ENCODE peak calls at places on chromosomes 1 and 21, in five cellular contexts. O, V, U, X and R are unnamed samples. For H3K9me3, the result is how much of the 10 kb centered on the place peaks cover.

GRCh38 chr1:165073402-165074007 is 283.0 kb downstream of the LMX1A start:
- DNase-seq in U (peak), V (no peak), O (no peak), X (peak), R (no peak)

GRCh38 chr1:222923506-222923905 is 108.7 kb downstream of the DISP1 start:
- DNase-seq in O (no peak), V (no peak), U (no peak), X (no peak), R (no peak)

GRCh38 chr1:113041569-113042335 is 31.2 kb upstream of the LRIG2 start:
- DNase-seq in V (no peak), O (no peak), X (no peak), U (no peak), R (no peak)

GRCh38 chr1:101797722-101798121 is 199.0 kb downstream of the OLFM3 start:
- DNase-seq in O (no peak), V (no peak), U (no peak), X (no peak), R (no peak)

GRCh38 chr1:150568567-150568966 is 10.8 kb downstream of the MCL1 start:
- DNase-seq in X (no peak), U (peak), V (no peak), O (no peak), R (no peak)

GRCh38 chr21:36700961-36701911 is 2.3 kb downstream of the SIM2 start:
- DNase-seq in O (no peak), V (no peak), X (no peak), U (no peak), R (no peak)

GRCh38 chr1:29830383-29830782 is 594.1 kb downstream of the PTPRU start:
- DNase-seq in V (peak), X (no peak), U (no peak), O (no peak), R (no peak)

GRCh38 chr1:162719678-162720077 is 70.8 kb upstream of the HSD17B7 start:
- DNase-seq in V (no peak), U (no peak), X (no peak), O (no peak), R (no peak)

GRCh38 chr1:226135059-226135651 is 51.4 kb downstream of the ACBD3 start:
- DNase-seq in V (peak), O (peak), X (no peak), U (no peak), R (peak)

GRCh38 chr1:205793959-205794730 is 18.9 kb downstream of the SLC41A1 start:
- DNase-seq in O (no peak), X (no peak), V (no peak), U (no peak), R (no peak)

GRCh38 chr1:113390871-113391642 is 742 bp downstream of the MAGI3 start:
- DNase-seq in V (peak), X (no peak), U (peak), O (peak), R (peak)

GRCh38 chr21:45735259-45736000 is 91.9 kb downstream of the PCBP3 start:
- DNase-seq in X (no peak), V (no peak), O (no peak), U (no peak), R (no peak)

GRCh38 chr1:181092056-181092455 is 3.6 kb downstream of the IER5 start:
- DNase-seq in U (no peak), O (no peak), V (no peak), X (no peak), R (no peak)

GRCh38 chr1:44313265-44313918 is 41.7 kb downstream of the ERI3 start:
- DNase-seq in O (no peak), X (no peak), U (no peak), V (no peak), R (no peak)

GRCh38 chr1:42576935-42577334 is 81.3 kb upstream of the PPIH start:
- DNase-seq in U (no peak), O (no peak), X (no peak), V (no peak), R (no peak)

GRCh38 chr1:185491604-185492003 is 174.6 kb upstream of the IVNS1ABP start:
- DNase-seq in X (no peak), O (no peak), V (no peak), U (no peak), R (no peak)

GRCh38 chr1:229131243-229132105 is 139.4 kb upstream of the RAB4A start:
- DNase-seq in O (no peak), V (no peak), U (no peak), X (no peak), R (no peak)

GRCh38 chr1:198179556-198179981 is 22.8 kb downstream of the NEK7 start:
- DNase-seq in O (no peak), U (no peak), V (no peak), X (no peak), R (no peak)

GRCh38 chr1:50593515-50593914 is 170.3 kb upstream of the DMRTA2 start:
- DNase-seq in O (no peak), X (no peak), V (no peak), U (no peak), R (no peak)

GRCh38 chr21:16211339-16212303 is 481.8 kb downstream of the USP25 start:
- DNase-seq in U (no peak), O (no peak), V (no peak), X (no peak), R (no peak)

GRCh38 chr1:95041491-95042165 is 31.1 kb downstream of the ALG14 start:
- DNase-seq in X (peak), U (peak), O (peak), V (peak), R (peak)

GRCh38 chr1:234559917-234560676 is 49.9 kb downstream of the IRF2BP2 start:
- DNase-seq in U (peak), V (no peak), X (no peak), O (no peak), R (no peak)

GRCh38 chr1:184806296-184806721 is 51.7 kb upstream of the EDEM3 start:
- DNase-seq in O (no peak), V (no peak), X (no peak), U (no peak), R (no peak)

GRCh38 chr1:15100369-15101111 is 53.0 kb upstream of the TMEM51 start:
- DNase-seq in U (peak), V (peak), X (peak), O (peak), R (peak)

GRCh38 chr1:30809514-30810263 is 52.1 kb upstream of the LAPTM5 start:
- DNase-seq in V (no peak), O (peak), X (no peak), U (no peak), R (no peak)

GRCh38 chr1:52697795-52698674 is at the start of gene COA7:
- DNase-seq in U (peak), O (peak), X (peak), V (peak), R (peak)

GRCh38 chr1:29832936-29833335 is 596.6 kb downstream of the PTPRU start:
- DNase-seq in U (no peak), V (peak), X (no peak), O (no peak), R (no peak)

GRCh38 chr1:198168180-198168579 is 11.4 kb downstream of the NEK7 start:
- DNase-seq in X (no peak), V (no peak), U (no peak), O (no peak), R (no peak)

GRCh38 chr1:228740543-228740942 is 5.3 kb downstream of the RHOU start:
- DNase-seq in U (no peak), O (no peak), V (no peak), X (no peak), R (no peak)

GRCh38 chr1:83559531-83559930 is 439.4 kb downstream of the TTLL7 start:
- DNase-seq in U (no peak), O (no peak), V (no peak), X (no peak), R (no peak)

GRCh38 chr1:235342039-235342438 is 13.7 kb downstream of the GGPS1 start:
- DNase-seq in U (no peak), X (no peak), O (no peak), V (no peak), R (no peak)

GRCh38 chr1:63320024-63320799 is 2.2 kb upstream of the FOXD3 start:
- DNase-seq in O (no peak), U (no peak), V (no peak), X (no peak), R (no peak)

GRCh38 chr1:200428482-200429205 is 18.8 kb upstream of the ZNF281 start:
- DNase-seq in V (no peak), U (no peak), O (no peak), X (no peak), R (no peak)

GRCh38 chr1:204076891-204077290 is 4.0 kb downstream of the SOX13 start:
- DNase-seq in V (no peak), O (no peak), U (no peak), X (no peak), R (no peak)

GRCh38 chr1:26839779-26840178 is 13.3 kb downstream of the ZDHHC18 start:
- DNase-seq in X (no peak), O (no peak), V (no peak), U (no peak), R (no peak)
- H3K27ac ChIP-seq in X (peak), O (no peak), V (no peak), U (no peak), R (peak)

DNA sequence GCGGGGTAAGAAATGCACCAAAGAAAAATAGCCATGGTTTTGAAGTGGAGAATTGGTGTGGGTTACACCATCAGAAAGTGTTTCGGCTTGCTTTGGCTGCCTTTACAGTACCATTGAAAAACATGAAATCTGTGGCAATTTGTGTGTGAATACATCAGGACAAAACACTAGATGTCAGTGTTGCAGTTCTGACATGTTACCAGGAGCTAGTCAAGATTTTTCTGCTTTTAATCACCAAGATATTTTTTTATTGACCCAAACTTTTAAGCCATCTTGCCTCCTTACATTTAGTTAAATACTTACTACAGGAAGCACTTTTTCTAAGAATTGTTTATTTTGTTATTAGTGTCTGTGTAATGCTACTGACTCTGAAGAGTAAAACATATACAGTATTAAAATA is 14.3 kb downstream of the RRP15 start:
- DNase-seq in O (no peak), X (peak), U (no peak), V (no peak), R (no peak)
- H3K9me3 ChIP-seq in O (under half), X (under half), U (under half), V (under half), R (under half)

GRCh38 chr1:57517587-57518397 is 93.9 kb upstream of the DAB1 start:
- DNase-seq in X (no peak), O (no peak), V (no peak), U (no peak), R (no peak)
- TF ChIP-seq POLR2A in X (no peak), O (no peak), V (no peak), U (no peak), R (no peak)

DNA sequence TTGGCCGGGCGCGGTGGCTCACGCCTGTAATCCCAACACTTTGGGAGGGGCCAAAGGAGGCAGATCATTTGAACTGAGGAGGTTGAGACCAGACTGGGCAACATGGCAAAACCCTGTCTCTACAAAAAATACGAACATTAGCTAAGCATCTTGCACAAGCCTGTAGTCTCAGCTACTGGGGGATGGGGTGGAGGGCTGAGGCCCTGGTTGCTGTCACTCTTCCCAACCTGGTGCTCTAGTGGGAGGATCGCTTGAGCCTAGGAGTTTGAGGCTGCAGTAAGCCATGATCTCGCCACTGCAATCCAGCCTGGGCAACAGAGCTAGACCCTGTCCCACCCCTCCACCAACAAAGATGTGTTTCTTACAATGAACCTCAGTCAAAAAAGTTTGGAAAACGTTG is 2.8 kb downstream of the PHGDH start:
- DNase-seq in X (no peak), U (no peak), O (no peak), V (no peak), R (no peak)
- H3K27ac ChIP-seq in X (no peak), U (no peak), O (no peak), V (peak), R (peak)

DNA sequence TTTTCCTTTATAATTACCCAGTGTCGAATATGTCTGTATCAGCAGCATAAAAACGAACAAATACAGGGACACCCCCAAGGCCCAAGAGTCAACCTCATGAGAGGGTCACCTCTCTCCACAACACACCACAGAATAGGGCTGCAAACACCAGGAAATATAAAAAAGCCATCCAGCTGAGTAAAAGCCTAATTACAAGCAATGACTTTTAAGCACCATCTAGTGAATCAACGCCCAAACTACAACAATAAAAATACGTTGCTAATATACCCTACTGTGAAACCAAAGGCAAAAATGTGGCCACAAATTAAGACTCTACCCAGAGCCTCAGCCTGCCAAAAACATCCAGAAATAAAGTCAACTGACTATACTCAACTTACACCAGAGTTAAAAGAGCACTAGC is 817.9 kb upstream of the NEGR1 start:
- DNase-seq in X (no peak), O (no peak), V (no peak), U (no peak), R (no peak)
- H3K9me3 ChIP-seq in X (under half), O (under half), V (under half), U (under half), R (under half)

DNA sequence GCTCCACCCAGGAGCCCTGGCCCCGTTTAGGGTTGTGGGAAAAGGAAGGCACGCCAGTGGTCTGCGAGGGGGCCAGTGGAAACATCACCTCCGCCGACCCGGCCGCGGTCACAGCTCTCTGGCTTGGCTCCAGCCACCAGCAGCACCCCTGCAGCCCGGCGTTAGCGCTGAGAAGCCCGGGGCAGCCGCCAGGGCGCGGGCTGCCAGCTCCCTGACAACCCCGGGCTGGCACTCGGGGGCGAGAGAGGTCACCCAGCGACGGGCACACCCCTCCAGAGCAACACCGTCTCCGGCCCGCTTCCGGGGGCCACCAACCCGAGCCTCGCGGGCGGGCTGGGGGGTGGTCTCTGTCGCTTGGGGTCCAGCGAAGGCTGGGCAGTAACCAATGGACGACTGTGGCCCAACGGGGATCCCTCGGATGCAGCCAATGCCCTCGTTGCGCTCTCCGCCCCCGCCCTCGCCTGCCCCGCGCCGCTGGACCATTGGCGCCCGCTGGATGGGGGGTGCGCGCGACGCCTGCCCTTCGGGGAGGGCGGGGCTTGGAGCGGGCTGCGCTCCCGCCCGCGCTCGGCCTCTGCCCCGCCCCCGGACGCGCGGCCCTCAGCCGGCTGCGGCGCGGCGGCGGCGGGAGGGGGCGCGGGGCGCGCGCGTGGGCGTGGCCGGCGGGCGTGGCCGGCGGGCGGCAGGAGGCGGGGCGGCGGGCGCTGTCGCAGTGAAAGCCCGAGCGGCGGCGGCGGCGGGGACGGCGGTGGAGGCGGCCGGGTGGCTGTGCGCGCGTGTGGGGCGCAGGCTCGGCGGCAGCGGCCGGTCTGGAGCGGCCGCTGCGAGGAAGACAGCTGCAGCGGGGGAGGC is at the start of gene MAN1C1:
- DNase-seq in O (peak), V (peak), U (peak), X (peak), R (peak)
- TF ChIP-seq POLR2A in O (peak), V (no peak), U (peak), X (no peak), R (no peak)

DNA sequence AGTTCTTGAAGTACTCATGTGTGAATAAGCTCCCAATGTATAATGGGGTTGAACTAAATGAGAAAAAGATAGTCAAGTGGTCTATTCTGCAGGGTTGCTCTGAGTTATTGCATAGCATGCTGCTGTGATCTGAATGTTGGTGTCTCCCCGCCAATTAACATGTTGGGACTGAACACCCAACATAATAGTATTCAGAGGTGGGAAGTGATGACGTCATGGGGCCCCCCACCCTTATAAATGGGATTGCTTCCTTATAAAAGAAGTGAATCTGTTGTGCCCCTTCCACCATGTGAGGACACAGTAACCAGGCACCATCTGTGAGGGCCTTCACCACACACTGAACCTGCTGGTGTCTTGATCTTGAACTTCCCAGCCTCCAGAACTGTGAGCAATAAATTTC is 50.2 kb downstream of the MAB21L3 start:
- DNase-seq in V (no peak), U (no peak), O (no peak), X (no peak), R (no peak)
- H3K27ac ChIP-seq in V (no peak), U (no peak), O (no peak), X (no peak), R (no peak)

GRCh38 chr21:14076143-14076806 is 134.5 kb downstream of the LIPI start:
- DNase-seq in X (no peak), V (no peak), O (no peak), U (no peak), R (no peak)

GRCh38 chr21:14078746-14079375 is 131.9 kb downstream of the LIPI start:
- DNase-seq in O (no peak), X (no peak), U (no peak), V (no peak), R (no peak)

GRCh38 chr21:14080764-14081096 is 130.0 kb downstream of the LIPI start:
- DNase-seq in X (no peak), V (no peak), U (no peak), O (no peak), R (no peak)

GRCh38 chr21:14084068-14084501 is 126.7 kb downstream of the LIPI start:
- DNase-seq in U (no peak), V (no peak), X (no peak), O (no peak), R (no peak)

GRCh38 chr21:14080040-14080763 is 130.6 kb downstream of the LIPI start:
- DNase-seq in O (no peak), U (no peak), X (no peak), V (no peak), R (no peak)
- H3K9me3 ChIP-seq in O (under half), U (under half), X (under half), V (under half), R (under half)

GRCh38 chr1:99970713-99971255 is 988 bp downstream of the SLC35A3 start:
- DNase-seq in X (peak), O (no peak), U (no peak), V (peak), R (peak)

GRCh38 chr1:99969260-99969728 is 502 bp upstream of the SLC35A3 start:
- DNase-seq in U (no peak), O (no peak), V (no peak), X (peak), R (no peak)

GRCh38 chr1:99968214-99968613 is 1.6 kb upstream of the SLC35A3 start:
- DNase-seq in U (no peak), X (no peak), O (no peak), V (no peak), R (no peak)

GRCh38 chr1:99965646-99966375 is 4.0 kb upstream of the SLC35A3 start:
- DNase-seq in O (no peak), X (no peak), U (no peak), V (no peak), R (no peak)

DNA sequence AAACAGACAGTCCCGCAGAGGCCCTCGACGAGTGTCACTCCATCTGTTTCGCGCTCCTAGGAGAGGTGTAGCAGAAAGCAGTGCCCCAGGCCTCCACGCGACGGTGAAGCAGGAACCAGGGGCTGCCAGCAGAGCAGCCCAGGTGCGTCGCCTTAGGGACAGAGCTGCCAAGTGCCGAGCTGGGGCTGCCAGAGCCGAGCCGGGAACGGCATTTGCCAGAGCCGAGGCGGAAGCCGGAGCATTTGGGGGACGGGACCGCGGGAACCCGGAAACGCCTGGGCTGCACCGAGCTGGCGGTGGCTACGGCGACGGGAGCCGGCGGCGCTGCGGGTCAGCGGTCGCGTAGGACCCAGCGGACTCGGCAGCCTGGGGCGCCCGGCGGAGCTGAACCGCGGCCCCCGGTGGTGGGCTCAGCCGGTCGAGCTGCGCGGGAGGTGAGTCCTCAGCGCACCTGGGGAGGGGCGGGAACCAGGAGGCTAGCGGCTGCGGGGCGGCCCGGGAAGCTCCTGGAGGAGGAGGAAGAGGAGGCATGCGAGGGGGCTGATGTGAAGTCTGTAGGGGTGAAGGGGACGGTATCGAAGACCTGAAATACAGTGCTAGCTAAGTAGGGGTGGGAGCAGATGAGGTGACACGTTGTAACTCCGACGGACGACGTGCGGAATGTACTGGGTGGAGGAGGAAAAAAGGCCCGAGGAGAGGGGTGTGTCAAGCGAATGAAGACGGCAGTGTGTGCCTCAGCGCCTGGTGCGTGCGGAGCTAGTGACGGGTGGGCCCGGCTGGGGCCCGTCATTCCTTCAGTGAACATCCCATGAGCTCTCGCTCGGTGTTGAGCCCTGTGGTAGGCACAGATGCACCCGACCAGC is at the start of gene SLC35A3:
- DNase-seq in V (peak), O (peak), X (peak), U (peak), R (peak)
- TF ChIP-seq POLR2A in V (no peak), O (no peak), X (peak), U (peak), R (peak)